ENCODE peak calls at places on chromosomes 4 and X, in six cellular contexts. J is PC-3, I is hepatocyte, D is transverse colon, Z is right cardiac atrium, O is stomach. T is an unnamed sample. For H3K4me1, the result is how much of the 10 kb centered on the place peaks cover.

GRCh38 chr4:4990857-4991540 is 28.3 kb downstream of the CYTL1 start:
- DNase-seq in Z (peak), O (peak), J (peak), I (peak), D (peak), T (peak)

GRCh38 chr4:40916880-40917279 is 167.1 kb downstream of the NSUN7 start:
- DNase-seq in Z (no peak), D (peak), J (peak), I (peak), O (peak), T (peak)

GRCh38 chr4:143438710-143439109 is 74.8 kb upstream of the SMARCA5 start:
- DNase-seq in Z (no peak), D (no peak), I (no peak), J (peak), O (no peak), T (no peak)

GRCh38 chr4:162931257-162931648 is 235.4 kb downstream of the NAF1 start:
- DNase-seq in D (no peak), J (no peak), O (no peak), I (no peak), Z (no peak), T (no peak)

GRCh38 chrX:154751669-154752271 is 893 bp upstream of the GAB3 start:
- DNase-seq in J (no peak), Z (no peak), O (no peak), I (no peak), D (no peak), T (no peak)

GRCh38 chr4:171378323-171378722 is 434.9 kb upstream of the GALNTL6 start:
- DNase-seq in O (no peak), Z (no peak), I (no peak), J (peak), D (no peak), T (no peak)

GRCh38 chr4:3785292-3785565 is 19.0 kb downstream of the ADRA2C start:
- DNase-seq in I (no peak), O (no peak), Z (no peak), D (no peak), J (no peak), T (no peak)

GRCh38 chr4:70895405-70895804 is 6.8 kb upstream of the MOB1B start:
- DNase-seq in I (no peak), J (no peak), Z (no peak), O (no peak), D (no peak), T (no peak)

GRCh38 chr4:2923678-2924173 is 39.5 kb downstream of the NOP14 start:
- DNase-seq in J (no peak), I (no peak), O (peak), D (no peak), Z (no peak), T (no peak)

GRCh38 chrX:71128915-71129765 is 10.7 kb downstream of the MED12 start:
- DNase-seq in D (peak), O (peak), Z (peak), J (peak), I (peak), T (peak)

GRCh38 chr4:74793757-74794340 is 474 bp downstream of the BTC start:
- DNase-seq in O (peak), I (peak), Z (peak), D (peak), J (peak), T (peak)

GRCh38 chr4:39237179-39237578 is 54.9 kb downstream of the WDR19 start:
- DNase-seq in J (no peak), I (peak), D (no peak), Z (no peak), O (no peak), T (no peak)

GRCh38 chrX:41903544-41903943 is 19.8 kb downstream of the CASK start:
- DNase-seq in O (no peak), J (no peak), Z (no peak), I (no peak), D (no peak), T (no peak)

GRCh38 chr4:66777097-66777496 is 768.2 kb downstream of the CENPC start:
- DNase-seq in Z (no peak), D (no peak), I (no peak), O (no peak), J (peak), T (no peak)

GRCh38 chr4:168304744-168305459 is 13.7 kb downstream of the DDX60 start:
- DNase-seq in I (no peak), D (no peak), O (no peak), Z (no peak), J (peak), T (no peak)

GRCh38 chr4:15162465-15163283 is 160.4 kb downstream of the CPEB2 start:
- DNase-seq in D (no peak), I (peak), O (no peak), Z (no peak), J (peak), T (no peak)

GRCh38 chrX:56798866-56799864 is 70.1 kb downstream of the NBDY start:
- DNase-seq in J (no peak), D (peak), O (peak), Z (no peak), I (no peak), T (peak)

GRCh38 chr4:169314906-169315305 is 44.1 kb upstream of the SH3RF1 start:
- DNase-seq in Z (peak), I (peak), O (peak), J (peak), D (peak), T (peak)

GRCh38 chr4:41602886-41603503 is 65.0 kb downstream of the LIMCH1 start:
- DNase-seq in I (no peak), Z (no peak), O (no peak), J (no peak), D (no peak), T (no peak)

GRCh38 chrX:19751068-19751467 is 136.3 kb downstream of the SH3KBP1 start:
- DNase-seq in I (no peak), J (peak), D (no peak), O (no peak), Z (no peak), T (no peak)
- H3K4me1 ChIP-seq in I (under half), J (under half), D (under half), O (under half), Z (under half), T (under half)

DNA sequence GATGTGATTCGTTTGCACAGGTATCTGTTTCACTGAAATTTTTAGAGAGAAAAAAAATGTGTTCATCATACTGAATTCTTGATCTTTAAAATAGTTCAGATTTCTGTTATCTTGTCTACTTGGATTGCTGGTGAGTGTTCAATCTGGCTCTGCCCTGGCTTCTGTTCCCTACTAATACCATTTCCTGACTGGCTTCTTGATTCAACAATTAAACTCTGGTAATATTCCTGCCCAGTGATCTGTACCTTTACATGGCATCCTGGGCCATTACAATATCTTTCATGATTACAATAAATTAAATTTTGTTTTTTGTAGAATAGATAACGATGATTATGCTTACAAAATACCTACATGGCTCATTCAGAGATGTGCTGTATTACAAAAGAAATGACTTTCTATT is 1388.0 kb upstream of the TENM3 start:
- DNase-seq in I (no peak), D (no peak), O (no peak), J (no peak), Z (no peak), T (no peak)
- H3K4me3 ChIP-seq in I (no peak), D (no peak), O (no peak), J (no peak), Z (no peak), T (no peak)

DNA sequence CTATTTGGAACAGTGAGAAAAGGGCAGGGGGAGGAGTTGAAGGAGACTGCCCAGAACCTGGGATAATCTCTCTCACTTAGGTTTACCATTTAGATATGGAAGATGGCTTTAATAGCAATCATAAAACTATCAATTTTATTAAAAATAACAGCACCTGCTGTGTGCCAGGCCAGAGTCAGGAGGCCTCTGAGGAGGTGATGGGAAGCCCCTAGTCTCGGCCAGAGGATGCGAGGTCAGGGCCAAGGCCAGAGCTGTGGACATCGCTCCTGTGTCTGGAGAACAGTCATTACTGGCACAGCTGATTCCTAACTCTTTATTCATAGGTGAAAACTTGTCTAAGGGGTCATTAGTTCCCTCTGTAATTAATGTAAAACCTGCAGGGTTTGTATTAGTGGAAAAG is 4.2 kb upstream of the IQSEC2 start:
- DNase-seq in I (no peak), J (no peak), D (no peak), O (no peak), Z (no peak), T (no peak)
- H3K4me1 ChIP-seq in I (under half), J (under half), D (half or more), O (half or more), Z (under half), T (under half)

DNA sequence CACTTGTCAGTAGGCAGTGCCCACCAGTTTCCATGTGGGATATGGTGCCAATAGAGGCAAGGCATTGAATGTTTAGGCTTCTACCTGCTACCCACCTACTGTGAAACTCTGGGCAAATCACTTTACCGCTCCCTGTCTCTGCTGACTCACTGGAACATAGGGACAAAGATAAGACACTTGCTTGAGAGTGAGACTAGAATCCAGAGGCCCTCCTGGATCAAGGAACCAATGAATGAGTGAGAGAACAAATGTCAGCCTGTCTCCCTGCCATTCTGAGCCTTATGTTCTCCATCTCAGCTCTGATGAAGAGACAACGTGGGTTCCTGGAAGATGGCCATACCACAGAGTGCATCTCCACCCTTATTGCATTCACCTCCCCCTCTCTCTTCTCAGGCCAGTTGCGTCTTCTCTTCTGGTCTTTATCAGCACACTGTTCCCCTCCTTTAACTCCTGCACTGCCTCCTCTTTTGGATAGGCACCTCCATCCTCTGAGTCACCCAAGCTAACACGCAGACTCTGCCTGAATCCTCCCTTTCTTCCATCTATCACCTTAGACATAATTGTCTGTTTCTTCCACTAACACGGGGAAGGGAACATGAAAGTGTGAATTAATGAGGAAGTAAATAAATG is 15.3 kb upstream of the PRRG3 start:
- DNase-seq in I (no peak), O (no peak), D (no peak), Z (no peak), J (no peak), T (no peak)
- H3K4me3 ChIP-seq in I (no peak), O (no peak), D (no peak), Z (no peak), J (no peak), T (no peak)

DNA sequence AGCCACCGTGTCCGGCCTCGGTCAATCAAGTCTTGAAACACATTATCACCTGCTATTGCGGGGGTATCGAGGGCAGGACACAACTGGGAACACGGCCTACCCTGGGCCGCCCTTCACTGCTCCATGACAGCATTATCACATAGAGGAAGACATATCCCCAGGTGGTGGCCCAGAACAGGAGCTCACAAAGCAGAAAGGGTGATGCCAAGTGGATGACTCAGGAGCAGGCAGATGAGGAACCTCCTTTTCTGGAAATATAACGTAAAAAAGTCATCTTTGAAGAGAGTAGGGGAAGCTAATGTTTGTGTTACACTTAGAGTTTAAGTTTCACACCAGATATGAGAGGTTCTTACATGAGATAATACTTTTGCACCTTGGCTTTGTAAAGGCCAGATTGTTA is 5.3 kb upstream of the SUPT20HL1 start:
- DNase-seq in Z (no peak), O (no peak), J (no peak), I (no peak), D (no peak), T (no peak)
- H3K4me1 ChIP-seq in Z (under half), O (under half), J (under half), I (under half), D (under half), T (under half)

DNA sequence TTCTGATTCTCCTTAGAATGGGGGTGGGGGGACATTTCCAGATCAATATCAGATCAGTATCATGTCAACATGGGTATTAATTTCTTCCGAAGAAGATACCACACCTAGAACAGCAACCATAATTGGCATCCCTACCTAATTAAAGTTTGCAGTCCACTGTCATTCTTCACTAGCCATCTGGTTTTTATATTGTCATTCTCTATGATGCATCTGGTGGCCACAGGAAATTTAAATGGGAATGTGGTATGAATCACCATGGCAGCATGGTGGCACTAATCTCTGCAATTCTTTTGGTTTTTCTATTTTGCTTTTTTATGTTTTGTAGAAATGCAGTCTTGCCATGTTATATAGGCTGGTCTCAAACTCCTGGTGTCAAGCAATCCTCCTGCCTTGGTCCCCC is 16.6 kb upstream of the UBE2D3 start:
- DNase-seq in D (no peak), J (no peak), O (no peak), Z (no peak), I (no peak), T (no peak)
- H3K4me3 ChIP-seq in D (no peak), J (no peak), O (no peak), Z (no peak), I (no peak), T (no peak)

DNA sequence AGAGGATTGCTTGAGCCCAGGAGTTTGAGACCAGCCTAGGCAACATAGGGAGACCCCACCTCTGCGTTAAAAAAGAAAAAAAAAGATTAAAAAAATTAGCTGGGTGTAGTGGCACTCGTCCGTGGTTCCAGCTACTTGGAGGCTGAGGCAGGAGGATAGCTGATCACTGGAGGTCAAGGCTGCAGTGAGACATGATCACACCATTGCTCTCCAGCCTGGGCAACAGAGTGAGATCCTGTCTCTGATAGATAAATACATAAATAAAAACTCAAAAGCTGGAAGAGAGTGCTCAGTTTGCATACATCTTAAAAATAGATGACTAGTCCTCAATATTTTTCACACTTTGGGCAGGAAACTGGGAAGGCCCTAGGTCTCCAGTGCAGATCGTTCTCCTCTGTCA is 54.1 kb downstream of the TMEM131L start:
- DNase-seq in O (no peak), Z (no peak), I (no peak), J (no peak), D (no peak), T (no peak)
- H3K4me1 ChIP-seq in O (half or more), Z (under half), I (under half), J (under half), D (half or more), T (under half)

GRCh38 chr4:114598191-114599121 is at the start of gene UGT8:
- DNase-seq in I (peak), J (peak), Z (peak), O (peak), D (peak), T (peak)

GRCh38 chr4:114600066-114600552 is 1.5 kb downstream of the UGT8 start:
- DNase-seq in J (peak), Z (no peak), D (no peak), I (no peak), O (no peak), T (no peak)

GRCh38 chr4:114599231-114600065 is 841 bp downstream of the UGT8 start:
- DNase-seq in Z (no peak), I (peak), O (peak), J (no peak), D (peak), T (no peak)

GRCh38 chr4:114595207-114595606 is 3.4 kb upstream of the UGT8 start:
- DNase-seq in I (no peak), D (no peak), J (no peak), Z (no peak), O (no peak), T (no peak)

DNA sequence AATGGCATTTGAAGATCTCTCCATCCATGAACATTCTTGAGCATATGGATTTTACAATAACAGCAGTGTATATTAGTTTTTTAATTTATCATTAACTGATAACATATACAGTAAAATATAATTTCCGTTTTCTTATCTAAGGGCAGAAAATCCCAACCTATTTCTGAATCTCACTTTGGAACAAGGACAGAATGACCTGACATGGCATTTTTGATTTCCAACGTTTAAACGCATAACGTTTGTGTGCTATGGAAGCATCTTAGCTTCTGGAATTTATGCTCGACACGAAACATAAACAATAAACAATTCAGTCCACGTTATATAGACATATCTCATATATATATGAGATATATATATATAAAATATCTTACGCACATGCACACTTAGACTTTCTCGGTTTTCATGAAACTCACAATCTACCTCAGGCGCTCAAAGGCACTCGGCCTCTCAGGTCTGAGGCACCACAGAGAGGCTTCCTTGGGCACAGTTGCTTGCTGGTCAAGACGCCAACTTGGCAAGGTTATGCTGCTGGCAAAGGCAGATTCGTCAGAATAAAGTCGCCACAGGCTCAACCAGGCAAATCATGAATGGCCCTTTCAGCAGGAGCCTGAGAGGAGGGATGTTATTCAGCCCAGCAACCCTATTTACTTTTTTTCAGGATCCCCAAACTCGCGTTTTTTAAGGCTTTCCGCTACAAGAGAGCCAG is 1.0 kb upstream of the UGT8 start:
- DNase-seq in O (peak), D (peak), J (peak), Z (no peak), I (no peak), T (no peak)
- H3K4me3 ChIP-seq in O (peak), D (peak), J (peak), Z (no peak), I (peak), T (no peak)

DNA sequence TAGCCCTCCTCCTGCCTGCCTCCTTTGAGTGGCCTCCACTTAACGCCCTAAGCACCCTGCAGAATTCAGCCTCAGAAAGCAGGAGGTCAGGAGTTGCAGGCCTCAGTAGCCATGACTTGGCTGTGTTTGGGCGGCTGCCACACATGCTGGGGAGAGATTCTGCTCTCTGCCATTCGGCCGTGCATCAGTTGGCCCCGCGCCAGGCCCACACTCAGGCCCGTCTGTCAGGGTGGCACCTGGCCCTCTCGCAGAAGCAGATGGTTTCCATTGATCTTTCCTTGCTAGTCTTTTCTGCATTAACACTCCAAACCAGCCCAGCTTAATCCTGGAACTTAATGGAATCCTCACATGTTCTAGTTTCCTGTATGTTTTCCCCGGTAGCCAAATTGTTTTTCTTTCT is 30.7 kb upstream of the ATP6AP2 start:
- DNase-seq in J (no peak), D (no peak), Z (peak), I (no peak), O (no peak), T (no peak)
- H3K4me1 ChIP-seq in J (under half), D (under half), Z (under half), I (under half), O (under half), T (under half)

DNA sequence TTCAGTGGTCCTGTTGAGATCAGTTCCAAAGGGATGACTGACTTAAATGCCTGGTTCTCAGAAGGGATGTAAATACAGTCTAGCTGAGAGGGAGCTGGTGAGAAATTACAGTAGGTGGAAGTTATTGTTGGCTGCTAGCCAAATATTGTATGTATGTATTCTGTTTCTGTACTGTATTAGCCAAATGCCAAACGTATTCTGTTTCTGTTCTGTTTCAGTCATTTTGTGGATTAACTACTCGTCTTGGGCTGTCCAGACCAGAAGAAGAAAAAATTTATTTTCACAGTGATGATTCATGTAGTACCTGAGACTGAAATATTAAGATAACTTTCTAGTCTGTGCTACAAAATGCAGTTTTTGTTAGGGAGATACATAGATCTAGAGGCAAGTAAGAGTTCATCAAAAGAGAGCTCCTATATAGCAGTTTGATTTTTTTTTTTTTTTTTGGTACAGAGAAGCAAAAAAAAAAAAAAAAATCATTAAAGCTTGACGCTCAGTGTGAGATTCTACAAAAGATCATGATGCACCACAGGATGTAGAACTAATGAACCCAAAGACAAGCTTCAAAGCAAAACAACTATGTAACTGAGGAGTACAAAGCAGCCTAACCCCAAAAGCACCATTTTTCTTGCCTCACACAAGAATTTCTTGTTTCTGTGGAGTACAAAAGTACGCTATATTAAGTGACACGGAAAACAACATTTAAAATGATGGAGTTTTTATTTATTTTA is 54.8 kb downstream of the CASP6 start:
- DNase-seq in D (no peak), J (peak), I (no peak), Z (no peak), O (no peak), T (no peak)
- H3K4me3 ChIP-seq in D (no peak), J (no peak), I (no peak), Z (no peak), O (no peak), T (no peak)

T was measured in lung.